ENCODE peak calls at places on chromosome 14, in ten cellular contexts. V, N, W, T, K, X, C, E, M and Q are unnamed samples.

GRCh38 chr14:68849416-68849815 is 56.5 kb upstream of the ZFP36L1 start:
- DNase-seq in V (no peak), N (no peak), W (no peak), T (no peak), K (no peak), X (no peak), C (no peak), E (no peak), M (no peak), Q (no peak)

GRCh38 chr14:22194669-22195068 is 394.4 kb downstream of the DAD1 start:
- DNase-seq in V (no peak), N (no peak), W (no peak), T (no peak), K (no peak), X (no peak), C (no peak), E (no peak), M (no peak), Q (no peak)

GRCh38 chr14:91229743-91230200 is 14.7 kb downstream of the GPR68 start:
- DNase-seq in V (peak; percentile 75), N (no peak), W (no peak), T (no peak), K (no peak), X (peak; percentile 39), C (no peak), E (peak; percentile 72), M (peak; percentile 86), Q (no peak)

GRCh38 chr14:106850913-106851825 is 1324.8 kb downstream of the TMEM121 start:
- DNase-seq in V (peak; percentile 43), N (no peak), W (no peak), T (no peak), K (no peak), X (no peak), C (no peak), E (no peak), M (peak; percentile 95), Q (peak; percentile 96)

GRCh38 chr14:104673481-104673880 is 15.9 kb upstream of the INF2 start:
- DNase-seq in V (no peak), N (no peak), W (no peak), T (no peak), K (no peak), X (no peak), C (no peak), E (no peak), M (no peak), Q (no peak)

GRCh38 chr14:90642239-90642717 is 174.0 kb downstream of the TTC7B start:
- DNase-seq in V (no peak), N (no peak), W (peak; percentile 27), T (no peak), K (no peak), X (no peak), C (no peak), E (no peak), M (no peak), Q (no peak)

GRCh38 chr14:92994131-92994676 is 71.3 kb downstream of the CHGA start:
- DNase-seq in V (no peak), N (no peak), W (no peak), T (no peak), K (no peak), X (no peak), C (no peak), E (no peak), M (no peak), Q (no peak)

GRCh38 chr14:76057914-76058313 is 72.4 kb downstream of the IFT43 start:
- DNase-seq in V (no peak), N (no peak), W (no peak), T (no peak), K (no peak), X (no peak), C (no peak), E (no peak), M (no peak), Q (no peak)

GRCh38 chr14:24351517-24351916 is 11.7 kb upstream of the RIPK3 start:
- DNase-seq in V (no peak), N (no peak), W (no peak), T (no peak), K (no peak), X (no peak), C (no peak), E (peak; percentile 37), M (no peak), Q (no peak)

GRCh38 chr14:90576581-90576980 is 179.8 kb downstream of the CALM1 start:
- DNase-seq in V (no peak), N (no peak), W (no peak), T (no peak), K (no peak), X (no peak), C (peak; percentile 3), E (peak; percentile 52), M (no peak), Q (no peak)

GRCh38 chr14:54792288-54792687 is 110.3 kb downstream of the GCH1 start:
- DNase-seq in V (no peak), N (no peak), W (no peak), T (no peak), K (no peak), X (no peak), C (no peak), E (no peak), M (no peak), Q (no peak)

GRCh38 chr14:96038920-96039632 is at the start of gene C14orf132:
- DNase-seq in V (peak; percentile 76), N (peak; percentile 73), W (peak; percentile 52), T (peak; percentile 14), K (peak; percentile 18), X (peak; percentile 49), C (peak; percentile 94), E (peak; percentile 96), M (no peak), Q (peak; percentile 72)

GRCh38 chr14:100320157-100320856 is 2.8 kb upstream of the SLC25A47 start:
- DNase-seq in V (no peak), N (no peak), W (no peak), T (no peak), K (no peak), X (no peak), C (no peak), E (no peak), M (no peak), Q (no peak)

GRCh38 chr14:100591453-100592371 is 4.5 kb upstream of the BEGAIN start:
- DNase-seq in V (no peak), N (no peak), W (no peak), T (no peak), K (no peak), X (no peak), C (peak; percentile 44), E (no peak), M (no peak), Q (no peak)

GRCh38 chr14:104813286-104813685 is 12.4 kb downstream of the ZBTB42 start:
- DNase-seq in V (no peak), N (no peak), W (no peak), T (no peak), K (no peak), X (no peak), C (peak; percentile 14), E (no peak), M (no peak), Q (no peak)

GRCh38 chr14:19993438-19993837 is 8.5 kb upstream of the OR4Q2 start:
- DNase-seq in V (no peak), N (no peak), W (no peak), T (no peak), K (no peak), X (no peak), C (no peak), E (no peak), M (no peak), Q (no peak)

GRCh38 chr14:76771432-76771980 is 10.2 kb downstream of the VASH1 start:
- DNase-seq in V (no peak), N (peak; percentile 50), W (no peak), T (no peak), K (no peak), X (no peak), C (peak; percentile 46), E (no peak), M (no peak), Q (no peak)

GRCh38 chr14:54447231-54447692 is 6.1 kb upstream of the CNIH1 start:
- DNase-seq in V (no peak), N (no peak), W (no peak), T (no peak), K (no peak), X (no peak), C (no peak), E (peak; percentile 43), M (no peak), Q (no peak)

GRCh38 chr14:42642787-42643186 is 1036.1 kb downstream of the LRFN5 start:
- DNase-seq in V (no peak), N (no peak), W (no peak), T (no peak), K (no peak), X (no peak), C (no peak), E (no peak), M (no peak), Q (no peak)

GRCh38 chr14:67331368-67332125 is 28.1 kb downstream of the ATP6V1D start:
- DNase-seq in V (no peak), N (no peak), W (no peak), T (no peak), K (no peak), X (no peak), C (no peak), E (no peak), M (no peak), Q (no peak)

GRCh38 chr14:72104011-72104613 is 171.9 kb downstream of the RGS6 start:
- DNase-seq in V (peak; percentile 39), N (no peak), W (peak; percentile 43), T (no peak), K (no peak), X (peak; percentile 29), C (no peak), E (peak; percentile 15), M (peak; percentile 19), Q (peak; percentile 44)

GRCh38 chr14:35277179-35277578 is 15.0 kb upstream of the PSMA6 start:
- DNase-seq in V (no peak), N (no peak), W (no peak), T (no peak), K (no peak), X (no peak), C (no peak), E (no peak), M (no peak), Q (no peak)

GRCh38 chr14:98234208-98234607 is 1037.8 kb downstream of the BCL11B start:
- DNase-seq in V (no peak), N (no peak), W (no peak), T (no peak), K (no peak), X (no peak), C (no peak), E (no peak), M (no peak), Q (no peak)

GRCh38 chr14:72518809-72519377 is 375.0 kb downstream of the DPF3 start:
- DNase-seq in V (peak; percentile 53), N (peak; percentile 36), W (no peak), T (no peak), K (no peak), X (no peak), C (no peak), E (no peak), M (peak; percentile 69), Q (no peak)

GRCh38 chr14:63857467-63858030 is 4.7 kb downstream of the SYNE2 start:
- DNase-seq in V (no peak), N (no peak), W (no peak), T (no peak), K (no peak), X (no peak), C (no peak), E (no peak), M (no peak), Q (no peak)

GRCh38 chr14:68391292-68392014 is 401.4 kb downstream of the ZFP36L1 start:
- DNase-seq in V (no peak), N (peak; percentile 70), W (no peak), T (no peak), K (peak; percentile 81), X (no peak), C (no peak), E (peak; percentile 62), M (no peak), Q (no peak)

GRCh38 chr14:76812093-76812421 is 625 bp downstream of the ANGEL1 start:
- DNase-seq in V (peak; percentile 45), N (no peak), W (no peak), T (no peak), K (no peak), X (no peak), C (no peak), E (no peak), M (peak; percentile 49), Q (peak; percentile 43)

GRCh38 chr14:50772361-50772760 is 58.6 kb downstream of the NIN start:
- DNase-seq in V (no peak), N (no peak), W (no peak), T (no peak), K (no peak), X (no peak), C (no peak), E (peak; percentile 74), M (no peak), Q (no peak)